ENCODE peak calls at places on chromosomes 6 and 20, in eight cellular contexts. One of them, this sample, is unnamed.
A peak's percentile ranks its signal among the peaks of the same experiment; 100 is the strongest.

GRCh38 chr6:18241208-18241836 is 23.0 kb downstream of the DEK start:
- DNase-seq in epithelial cell of esophagus: peak; percentile 50
- DNase-seq in Panc1: no peak
- DNase-seq in cardiac fibroblast: no peak
- DNase-seq in CD8-positive, alpha-beta T cell: no peak
- DNase-seq in brain microvascular endothelial cell: no peak
- DNase-seq in HCT116: peak; percentile 59
- DNase-seq in dorsolateral prefrontal cortex: no peak
- DNase-seq in this sample: peak; percentile 40

GRCh38 chr6:167779993-167780655 is 46.6 kb upstream of the AFDN start:
- DNase-seq in HCT116: no peak
- DNase-seq in Panc1: no peak
- DNase-seq in epithelial cell of esophagus: no peak
- DNase-seq in brain microvascular endothelial cell: no peak
- DNase-seq in CD8-positive, alpha-beta T cell: no peak
- DNase-seq in dorsolateral prefrontal cortex: no peak
- DNase-seq in cardiac fibroblast: no peak
- DNase-seq in this sample: no peak

GRCh38 chr6:105993769-105994521 is 92.2 kb upstream of the PRDM1 start:
- DNase-seq in HCT116: no peak
- DNase-seq in CD8-positive, alpha-beta T cell: no peak
- DNase-seq in cardiac fibroblast: peak; percentile 19
- DNase-seq in epithelial cell of esophagus: peak; percentile 50
- DNase-seq in Panc1: no peak
- DNase-seq in brain microvascular endothelial cell: no peak
- DNase-seq in dorsolateral prefrontal cortex: no peak
- DNase-seq in this sample: peak; percentile 27

GRCh38 chr20:15069355-15069754 is 731.9 kb upstream of the FLRT3 start:
- DNase-seq in Panc1: no peak
- DNase-seq in brain microvascular endothelial cell: no peak
- DNase-seq in CD8-positive, alpha-beta T cell: no peak
- DNase-seq in cardiac fibroblast: no peak
- DNase-seq in epithelial cell of esophagus: no peak
- DNase-seq in dorsolateral prefrontal cortex: no peak
- DNase-seq in HCT116: no peak
- DNase-seq in this sample: no peak

GRCh38 chr6:88544986-88545612 is 379.0 kb upstream of the CNR1 start:
- DNase-seq in CD8-positive, alpha-beta T cell: no peak
- DNase-seq in HCT116: no peak
- DNase-seq in cardiac fibroblast: no peak
- DNase-seq in dorsolateral prefrontal cortex: no peak
- DNase-seq in brain microvascular endothelial cell: no peak
- DNase-seq in Panc1: no peak
- DNase-seq in epithelial cell of esophagus: no peak
- DNase-seq in this sample: no peak

GRCh38 chr6:170295519-170296422 is 4.9 kb upstream of the DLL1 start:
- DNase-seq in Panc1: no peak
- DNase-seq in brain microvascular endothelial cell: no peak
- DNase-seq in epithelial cell of esophagus: peak; percentile 53
- DNase-seq in dorsolateral prefrontal cortex: no peak
- DNase-seq in cardiac fibroblast: no peak
- DNase-seq in HCT116: no peak
- DNase-seq in CD8-positive, alpha-beta T cell: no peak
- DNase-seq in this sample: no peak

GRCh38 chr6:161161889-161162624 is 111.8 kb downstream of the AGPAT4 start:
- DNase-seq in epithelial cell of esophagus: no peak
- DNase-seq in Panc1: no peak
- DNase-seq in CD8-positive, alpha-beta T cell: no peak
- DNase-seq in HCT116: no peak
- DNase-seq in brain microvascular endothelial cell: no peak
- DNase-seq in cardiac fibroblast: peak; percentile 74
- DNase-seq in dorsolateral prefrontal cortex: no peak
- DNase-seq in this sample: peak; percentile 44

GRCh38 chr20:37804584-37805566 is 98.1 kb upstream of the VSTM2L start:
- DNase-seq in cardiac fibroblast: peak; percentile 7
- DNase-seq in HCT116: no peak
- DNase-seq in epithelial cell of esophagus: no peak
- DNase-seq in CD8-positive, alpha-beta T cell: no peak
- DNase-seq in brain microvascular endothelial cell: no peak
- DNase-seq in dorsolateral prefrontal cortex: peak; percentile 53
- DNase-seq in Panc1: no peak
- DNase-seq in this sample: no peak

GRCh38 chr6:156765117-156765516 is 12.1 kb upstream of the ARID1B start:
- DNase-seq in Panc1: no peak
- DNase-seq in brain microvascular endothelial cell: no peak
- DNase-seq in dorsolateral prefrontal cortex: no peak
- DNase-seq in HCT116: no peak
- DNase-seq in epithelial cell of esophagus: no peak
- DNase-seq in CD8-positive, alpha-beta T cell: no peak
- DNase-seq in cardiac fibroblast: no peak
- DNase-seq in this sample: no peak

GRCh38 chr6:134061440-134061839 is 9.0 kb upstream of the SLC2A12 start:
- DNase-seq in Panc1: no peak
- DNase-seq in HCT116: no peak
- DNase-seq in brain microvascular endothelial cell: no peak
- DNase-seq in cardiac fibroblast: no peak
- DNase-seq in dorsolateral prefrontal cortex: no peak
- DNase-seq in CD8-positive, alpha-beta T cell: no peak
- DNase-seq in epithelial cell of esophagus: no peak
- DNase-seq in this sample: no peak

GRCh38 chr6:134063966-134064445 is 11.6 kb upstream of the SLC2A12 start:
- DNase-seq in Panc1: no peak
- DNase-seq in dorsolateral prefrontal cortex: peak; percentile 58
- DNase-seq in CD8-positive, alpha-beta T cell: peak; percentile 50
- DNase-seq in cardiac fibroblast: peak; percentile 92
- DNase-seq in brain microvascular endothelial cell: peak; percentile 68
- DNase-seq in epithelial cell of esophagus: peak; percentile 75
- DNase-seq in HCT116: peak; percentile 59
- DNase-seq in this sample: peak; percentile 89

GRCh38 chr6:134064461-134064860 is 12.0 kb upstream of the SLC2A12 start:
- DNase-seq in Panc1: no peak
- DNase-seq in CD8-positive, alpha-beta T cell: no peak
- DNase-seq in dorsolateral prefrontal cortex: no peak
- DNase-seq in cardiac fibroblast: no peak
- DNase-seq in HCT116: no peak
- DNase-seq in brain microvascular endothelial cell: no peak
- DNase-seq in epithelial cell of esophagus: no peak
- DNase-seq in this sample: no peak

GRCh38 chr6:134063121-134063965 is 10.9 kb upstream of the SLC2A12 start:
- DNase-seq in Panc1: no peak
- DNase-seq in brain microvascular endothelial cell: no peak
- DNase-seq in dorsolateral prefrontal cortex: no peak
- DNase-seq in CD8-positive, alpha-beta T cell: no peak
- DNase-seq in cardiac fibroblast: no peak
- DNase-seq in HCT116: no peak
- DNase-seq in epithelial cell of esophagus: no peak
- DNase-seq in this sample: peak; percentile 52

DNA sequence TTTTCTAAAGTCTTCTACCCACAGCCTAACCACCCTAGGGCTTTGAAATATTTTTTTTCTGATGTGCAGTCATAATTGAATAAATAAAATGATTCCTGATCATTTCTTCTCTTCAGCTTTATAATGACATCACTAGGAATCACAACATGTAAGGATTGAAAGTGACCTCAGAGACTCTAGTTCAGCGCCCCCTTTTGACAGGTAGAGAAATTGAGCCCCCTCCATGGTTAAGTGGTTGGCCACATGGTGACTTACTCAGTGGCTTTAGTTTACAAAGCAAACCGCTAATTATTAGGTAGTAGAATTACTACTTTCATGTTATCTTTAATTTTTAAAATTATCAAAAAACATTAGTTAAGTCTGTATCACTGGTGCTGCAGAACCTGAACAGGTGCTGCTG is 13.3 kb upstream of the SLC2A12 start:
- DNase-seq in HCT116: peak; percentile 32
- DNase-seq in CD8-positive, alpha-beta T cell: no peak
- DNase-seq in dorsolateral prefrontal cortex: no peak
- DNase-seq in brain microvascular endothelial cell: no peak
- DNase-seq in epithelial cell of esophagus: peak; percentile 51
- DNase-seq in cardiac fibroblast: peak; percentile 27
- DNase-seq in Panc1: no peak
- DNase-seq in this sample: no peak
- TF ChIP-seq CTCF in HCT116: peak; percentile 59
- TF ChIP-seq CTCF in CD8-positive, alpha-beta T cell: peak; percentile 43
- TF ChIP-seq CTCF in dorsolateral prefrontal cortex: peak; percentile 25
- TF ChIP-seq CTCF in brain microvascular endothelial cell: peak; percentile 46
- TF ChIP-seq CTCF in epithelial cell of esophagus: peak; percentile 48
- TF ChIP-seq CTCF in cardiac fibroblast: peak; percentile 55
- TF ChIP-seq CTCF in Panc1: peak; percentile 61
- TF ChIP-seq CTCF in this sample: peak; percentile 40

GRCh38 chr20:46406200-46406985 is at the start of gene ELMO2:
- DNase-seq in dorsolateral prefrontal cortex: peak; percentile 98
- DNase-seq in epithelial cell of esophagus: peak; percentile 98
- DNase-seq in cardiac fibroblast: peak; percentile 98
- DNase-seq in CD8-positive, alpha-beta T cell: peak; percentile 97
- DNase-seq in HCT116: peak; percentile 89
- DNase-seq in brain microvascular endothelial cell: peak; percentile 97
- DNase-seq in Panc1: peak; percentile 61
- DNase-seq in this sample: peak; percentile 98

GRCh38 chr20:46411637-46412036 is 5.2 kb upstream of the ELMO2 start:
- DNase-seq in CD8-positive, alpha-beta T cell: no peak
- DNase-seq in cardiac fibroblast: no peak
- DNase-seq in dorsolateral prefrontal cortex: no peak
- DNase-seq in HCT116: no peak
- DNase-seq in Panc1: no peak
- DNase-seq in brain microvascular endothelial cell: no peak
- DNase-seq in epithelial cell of esophagus: no peak
- DNase-seq in this sample: no peak

GRCh38 chr20:46407671-46407996 is 1.2 kb upstream of the ELMO2 start:
- DNase-seq in dorsolateral prefrontal cortex: no peak
- DNase-seq in CD8-positive, alpha-beta T cell: no peak
- DNase-seq in HCT116: no peak
- DNase-seq in Panc1: no peak
- DNase-seq in brain microvascular endothelial cell: no peak
- DNase-seq in epithelial cell of esophagus: no peak
- DNase-seq in cardiac fibroblast: no peak
- DNase-seq in this sample: no peak

GRCh38 chr20:46408281-46408731 is 1.9 kb upstream of the ELMO2 start:
- DNase-seq in epithelial cell of esophagus: peak; percentile 67
- DNase-seq in HCT116: no peak
- DNase-seq in cardiac fibroblast: no peak
- DNase-seq in CD8-positive, alpha-beta T cell: no peak
- DNase-seq in brain microvascular endothelial cell: no peak
- DNase-seq in Panc1: no peak
- DNase-seq in dorsolateral prefrontal cortex: no peak
- DNase-seq in this sample: no peak

GRCh38 chr20:46406986-46407670 is 713 bp upstream of the ELMO2 start:
- DNase-seq in Panc1: no peak
- DNase-seq in cardiac fibroblast: peak; percentile 11
- DNase-seq in epithelial cell of esophagus: peak; percentile 76
- DNase-seq in HCT116: peak; percentile 19
- DNase-seq in brain microvascular endothelial cell: no peak
- DNase-seq in dorsolateral prefrontal cortex: peak; percentile 86
- DNase-seq in CD8-positive, alpha-beta T cell: peak; percentile 82
- DNase-seq in this sample: peak; percentile 7
- H3K4me3 ChIP-seq in Panc1: peak overlapping the region; percentile 65
- H3K4me3 ChIP-seq in cardiac fibroblast: peak overlapping the region; percentile 84
- H3K4me3 ChIP-seq in epithelial cell of esophagus: peak overlapping the region; percentile 64
- H3K4me3 ChIP-seq in HCT116: peak overlapping the region; percentile 68
- H3K4me3 ChIP-seq in brain microvascular endothelial cell: peak overlapping the region; percentile 57
- H3K4me3 ChIP-seq in dorsolateral prefrontal cortex: peak overlapping the region; percentile 92
- H3K4me3 ChIP-seq in CD8-positive, alpha-beta T cell: peak overlapping the region; percentile 91
- H3K4me3 ChIP-seq in this sample: peak overlapping the region; percentile 75

DNA sequence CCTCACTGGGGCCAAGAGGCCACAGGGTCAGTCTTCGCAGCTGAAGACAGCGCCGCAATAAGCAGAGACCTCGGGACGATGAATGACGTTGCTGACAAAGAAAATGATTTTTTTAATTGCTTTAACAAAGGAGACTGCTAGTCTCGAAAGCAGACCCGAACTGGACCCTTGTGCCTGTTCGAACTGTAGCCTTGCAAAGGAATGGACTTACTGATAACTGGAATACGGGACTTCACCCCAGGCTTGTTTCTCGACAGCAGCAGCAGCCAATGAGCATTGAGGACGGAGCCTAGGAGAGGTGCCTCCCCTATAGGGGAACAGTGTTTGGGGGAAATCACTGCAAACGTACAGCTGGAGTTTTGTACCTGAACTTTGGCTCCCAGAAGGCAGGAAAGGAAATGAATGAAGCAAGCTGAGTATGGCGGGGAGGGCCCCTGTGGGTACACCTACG is 1.3 kb upstream of the TAF4 start:
- DNase-seq in cardiac fibroblast: peak; percentile 39
- DNase-seq in HCT116: no peak
- DNase-seq in dorsolateral prefrontal cortex: no peak
- DNase-seq in brain microvascular endothelial cell: no peak
- DNase-seq in CD8-positive, alpha-beta T cell: peak; percentile 28
- DNase-seq in epithelial cell of esophagus: no peak
- DNase-seq in Panc1: no peak
- DNase-seq in this sample: no peak
- TF ChIP-seq CTCF in cardiac fibroblast: no peak
- TF ChIP-seq CTCF in HCT116: no peak
- TF ChIP-seq CTCF in dorsolateral prefrontal cortex: no peak
- TF ChIP-seq CTCF in brain microvascular endothelial cell: no peak
- TF ChIP-seq CTCF in CD8-positive, alpha-beta T cell: no peak
- TF ChIP-seq CTCF in epithelial cell of esophagus: no peak
- TF ChIP-seq CTCF in Panc1: no peak
- TF ChIP-seq CTCF in this sample: no peak

GRCh38 chr6:113565306-113565705 is 291.8 kb upstream of the MARCKS start:
- DNase-seq in cardiac fibroblast: no peak
- DNase-seq in brain microvascular endothelial cell: peak; percentile 43
- DNase-seq in Panc1: no peak
- DNase-seq in HCT116: no peak
- DNase-seq in epithelial cell of esophagus: no peak
- DNase-seq in CD8-positive, alpha-beta T cell: no peak
- DNase-seq in dorsolateral prefrontal cortex: no peak
- DNase-seq in this sample: peak; percentile 22
- H3K4me3 ChIP-seq in cardiac fibroblast: peak overlapping the region; percentile 41
- H3K4me3 ChIP-seq in brain microvascular endothelial cell: no peak overlapping the region
- H3K4me3 ChIP-seq in Panc1: no peak overlapping the region
- H3K4me3 ChIP-seq in HCT116: no peak overlapping the region
- H3K4me3 ChIP-seq in epithelial cell of esophagus: no peak overlapping the region
- H3K4me3 ChIP-seq in CD8-positive, alpha-beta T cell: no peak overlapping the region
- H3K4me3 ChIP-seq in dorsolateral prefrontal cortex: peak overlapping the region; percentile 59
- H3K4me3 ChIP-seq in this sample: no peak overlapping the region

GRCh38 chr20:407953-408842 is at the start of gene RBCK1:
- DNase-seq in epithelial cell of esophagus: peak; percentile 77
- DNase-seq in Panc1: no peak
- DNase-seq in dorsolateral prefrontal cortex: peak; percentile 77
- DNase-seq in HCT116: peak; percentile 44
- DNase-seq in CD8-positive, alpha-beta T cell: peak; percentile 88
- DNase-seq in cardiac fibroblast: peak; percentile 89
- DNase-seq in brain microvascular endothelial cell: peak; percentile 56
- DNase-seq in this sample: peak; percentile 87
- TF ChIP-seq CTCF in epithelial cell of esophagus: no peak
- TF ChIP-seq CTCF in Panc1: no peak
- TF ChIP-seq CTCF in dorsolateral prefrontal cortex: no peak
- TF ChIP-seq CTCF in HCT116: no peak
- TF ChIP-seq CTCF in CD8-positive, alpha-beta T cell: no peak
- TF ChIP-seq CTCF in cardiac fibroblast: no peak
- TF ChIP-seq CTCF in brain microvascular endothelial cell: no peak
- TF ChIP-seq CTCF in this sample: no peak

This sample was measured in astrocyte of the spinal cord.